ENCODE peak calls at places on chromosomes 12 and 14, in four cellular contexts. H, D, K and S are unnamed samples.

GRCh38 chr14:38982837-38983236 is 120.2 kb downstream of the SEC23A start:
- DNase-seq in H (no peak), D (no peak), K (no peak), S (no peak)

GRCh38 chr12:31773867-31774266 is 45.0 kb upstream of the AMN1 start:
- DNase-seq in D (peak), H (no peak), K (no peak), S (no peak)

GRCh38 chr14:31261859-31262739 is 54.5 kb upstream of the HECTD1 start:
- DNase-seq in D (no peak), K (no peak), H (peak), S (no peak)

GRCh38 chr12:129079719-129080118 is 226.4 kb downstream of the GLT1D1 start:
- DNase-seq in K (no peak), D (no peak), H (no peak), S (no peak)

GRCh38 chr14:105155071-105155651 is 13.4 kb downstream of the JAG2 start:
- DNase-seq in H (no peak), K (no peak), D (no peak), S (peak)

GRCh38 chr14:40053396-40053795 is 621.2 kb upstream of the FBXO33 start:
- DNase-seq in H (no peak), D (no peak), K (no peak), S (no peak)

GRCh38 chr12:110266980-110267620 is 13.9 kb upstream of the ATP2A2 start:
- DNase-seq in D (no peak), K (no peak), H (no peak), S (peak)

GRCh38 chr14:88554458-88555286 is at the start of gene PTPN21:
- DNase-seq in H (peak), D (peak), K (peak), S (peak)

GRCh38 chr12:97464241-97465011 is 1.8 kb downstream of the RMST start:
- DNase-seq in D (no peak), K (no peak), H (no peak), S (no peak)

GRCh38 chr14:63078606-63079005 is 33.3 kb upstream of the KCNH5 start:
- DNase-seq in H (no peak), D (no peak), K (no peak), S (no peak)

GRCh38 chr12:105420659-105421240 is 90.3 kb downstream of the C12orf75 start:
- DNase-seq in D (peak), H (peak), K (peak), S (no peak)

GRCh38 chr14:75738192-75738591 is 77.1 kb downstream of the TTLL5 start:
- DNase-seq in H (no peak), D (no peak), K (no peak), S (no peak)

GRCh38 chr12:106001819-106002218 is 136.9 kb downstream of the NUAK1 start:
- DNase-seq in K (no peak), H (no peak), D (no peak), S (no peak)

GRCh38 chr12:4910502-4911315 is 1.0 kb downstream of the KCNA1 start:
- DNase-seq in D (peak), H (no peak), K (no peak), S (no peak)

GRCh38 chr12:62922539-62922938 is 12.4 kb downstream of the PPM1H start:
- DNase-seq in K (no peak), D (no peak), H (no peak), S (no peak)

GRCh38 chr12:75550401-75550851 is 39.0 kb upstream of the KRR1 start:
- DNase-seq in H (no peak), D (no peak), K (no peak), S (no peak)

GRCh38 chr14:21229821-21230220 is 39.4 kb downstream of the HNRNPC start:
- DNase-seq in K (no peak), H (no peak), D (no peak), S (no peak)

GRCh38 chr14:21236948-21237797 is 32.1 kb downstream of the HNRNPC start:
- DNase-seq in H (no peak), K (no peak), D (no peak), S (no peak)

GRCh38 chr14:21231020-21231652 is 38.1 kb downstream of the HNRNPC start:
- DNase-seq in D (no peak), H (no peak), K (no peak), S (no peak)

GRCh38 chr14:21234112-21234511 is 35.1 kb downstream of the HNRNPC start:
- DNase-seq in H (no peak), D (no peak), K (no peak), S (no peak)

GRCh38 chr14:21233457-21234076 is 35.7 kb downstream of the HNRNPC start:
- DNase-seq in H (no peak), K (no peak), D (no peak), S (no peak)
- TF ChIP-seq CTCF in H (no peak), K (no peak), D (peak), S (peak)

GRCh38 chr12:77996670-77997069 is 166.0 kb downstream of the NAV3 start:
- DNase-seq in H (no peak), D (no peak), K (no peak), S (no peak)
- TF ChIP-seq CTCF in H (no peak), D (no peak), K (no peak), S (no peak)

GRCh38 chr14:91649930-91650329 is 82.0 kb downstream of the CATSPERB start:
- DNase-seq in H (no peak), D (no peak), K (no peak), S (no peak)
- TF ChIP-seq CTCF in H (peak), D (peak), K (no peak), S (peak)

GRCh38 chr12:78119351-78119918 is 288.7 kb downstream of the NAV3 start:
- DNase-seq in H (no peak), D (no peak), K (no peak), S (no peak)

GRCh38 chr12:78115889-78116288 is 285.2 kb downstream of the NAV3 start:
- DNase-seq in H (no peak), K (no peak), D (no peak), S (no peak)

GRCh38 chr12:78120866-78121590 is 290.3 kb downstream of the NAV3 start:
- DNase-seq in D (no peak), K (no peak), H (no peak), S (no peak)

GRCh38 chr12:78118486-78118885 is 287.8 kb downstream of the NAV3 start:
- DNase-seq in K (no peak), D (no peak), H (no peak), S (no peak)

GRCh38 chr12:78118036-78118435 is 287.3 kb downstream of the NAV3 start:
- DNase-seq in D (no peak), H (no peak), K (no peak), S (no peak)
- TF ChIP-seq CTCF in D (peak), H (no peak), K (no peak), S (no peak)

GRCh38 chr12:53185582-53186153 is 4.9 kb upstream of the CSAD start:
- DNase-seq in K (no peak), H (no peak), D (no peak), S (no peak)
- TF ChIP-seq CTCF in K (no peak), H (no peak), D (no peak), S (no peak)

GRCh38 chr12:15931590-15932053 is 20.5 kb downstream of the DERA start:
- DNase-seq in D (no peak), H (no peak), K (no peak), S (no peak)
- TF ChIP-seq CTCF in D (peak), H (no peak), K (no peak), S (no peak)